ENCODE peak calls at places on chromosomes 5 and 9, in five cellular contexts. Z, P, H, D and V are unnamed samples. For H3K4me1, the result is how much of the 10 kb centered on the place peaks cover.

GRCh38 chr5:56003179-56003578 is 8.4 kb upstream of the IL6ST start:
- DNase-seq in Z (no peak), P (peak), D (no peak), H (peak), V (no peak)

GRCh38 chr9:126515001-126515872 is 98.5 kb upstream of the LMX1B start:
- DNase-seq in H (peak), P (no peak), Z (no peak), D (no peak), V (no peak)

GRCh38 chr5:86679949-86680348 is 62.2 kb downstream of the COX7C start:
- DNase-seq in P (no peak), H (no peak), Z (no peak), D (no peak), V (no peak)

GRCh38 chr5:43854697-43855292 is 251.8 kb downstream of the NNT start:
- DNase-seq in D (no peak), H (no peak), P (peak), Z (no peak), V (no peak)

GRCh38 chr5:53170748-53171349 is 61.3 kb upstream of the MOCS2 start:
- DNase-seq in D (peak), Z (no peak), H (no peak), P (peak), V (no peak)

GRCh38 chr9:1353291-1353690 is 303.1 kb downstream of the DMRT2 start:
- DNase-seq in H (no peak), D (no peak), Z (no peak), P (no peak), V (no peak)

GRCh38 chr9:79578891-79579290 is 7.1 kb downstream of the TLE4 start:
- DNase-seq in D (no peak), H (no peak), Z (no peak), P (no peak), V (no peak)

GRCh38 chr9:131503626-131504465 is 1.1 kb downstream of the POMT1 start:
- DNase-seq in P (no peak), D (no peak), Z (peak), H (no peak), V (no peak)

GRCh38 chr5:87243161-87243877 is 24.4 kb upstream of the RASA1 start:
- DNase-seq in D (no peak), H (no peak), P (peak), Z (no peak), V (no peak)

GRCh38 chr9:88988796-88989641 is 2.2 kb upstream of the S1PR3 start:
- DNase-seq in P (peak), H (no peak), Z (no peak), D (no peak), V (no peak)

GRCh38 chr5:59036274-59036961 is 453.5 kb downstream of the RAB3C start:
- DNase-seq in P (peak), D (peak), Z (peak), H (no peak), V (no peak)

GRCh38 chr9:80049096-80049495 is 477.3 kb downstream of the TLE4 start:
- DNase-seq in Z (no peak), H (no peak), P (no peak), D (no peak), V (no peak)

GRCh38 chr9:121842612-121842978 is 191.2 kb downstream of the DAB2IP start:
- DNase-seq in P (no peak), Z (no peak), H (no peak), D (no peak), V (no peak)

GRCh38 chr5:152511531-152512132 is 106.6 kb upstream of the NMUR2 start:
- DNase-seq in D (no peak), P (no peak), Z (no peak), H (no peak), V (no peak)

GRCh38 chr5:28399211-28399610 is 1360.8 kb upstream of the CDH9 start:
- DNase-seq in D (no peak), P (no peak), H (no peak), Z (no peak), V (no peak)

GRCh38 chr5:108367679-108368334 is 14.1 kb downstream of the FBXL17 start:
- DNase-seq in D (no peak), Z (no peak), H (no peak), P (no peak), V (no peak)

GRCh38 chr9:12889402-12890106 is 114.7 kb downstream of the LURAP1L start:
- DNase-seq in H (no peak), Z (no peak), P (peak), D (no peak), V (no peak)

GRCh38 chr5:126777257-126777973 is 479 bp downstream of the LMNB1 start:
- DNase-seq in H (peak), D (peak), P (peak), Z (peak), V (peak)

GRCh38 chr5:135112008-135112670 is 78.1 kb upstream of the PITX1 start:
- DNase-seq in H (peak), P (no peak), Z (no peak), D (no peak), V (no peak)

GRCh38 chr9:130041648-130042405 is 1.2 kb downstream of the FNBP1 start:
- DNase-seq in P (peak), D (peak), H (no peak), Z (no peak), V (no peak)

GRCh38 chr5:38673671-38674071 is 117.2 kb upstream of the LIFR start:
- DNase-seq in P (no peak), Z (no peak), H (no peak), D (no peak), V (no peak)
- TF ChIP-seq CTCF in P (peak), Z (no peak), H (no peak), D (no peak), V (no peak)

GRCh38 chr9:133708123-133708769 is 29.9 kb downstream of the SARDH start:
- DNase-seq in D (peak), H (no peak), P (no peak), Z (no peak), V (peak)

GRCh38 chr9:133707761-133708122 is 30.4 kb downstream of the SARDH start:
- DNase-seq in Z (no peak), H (no peak), D (peak), P (no peak), V (no peak)

GRCh38 chr9:133707065-133707760 is 30.9 kb downstream of the SARDH start:
- DNase-seq in D (peak), Z (no peak), P (peak), H (no peak), V (peak)

GRCh38 chr9:133709716-133710571 is 28.2 kb downstream of the SARDH start:
- DNase-seq in Z (no peak), P (no peak), D (peak), H (no peak), V (no peak)

DNA sequence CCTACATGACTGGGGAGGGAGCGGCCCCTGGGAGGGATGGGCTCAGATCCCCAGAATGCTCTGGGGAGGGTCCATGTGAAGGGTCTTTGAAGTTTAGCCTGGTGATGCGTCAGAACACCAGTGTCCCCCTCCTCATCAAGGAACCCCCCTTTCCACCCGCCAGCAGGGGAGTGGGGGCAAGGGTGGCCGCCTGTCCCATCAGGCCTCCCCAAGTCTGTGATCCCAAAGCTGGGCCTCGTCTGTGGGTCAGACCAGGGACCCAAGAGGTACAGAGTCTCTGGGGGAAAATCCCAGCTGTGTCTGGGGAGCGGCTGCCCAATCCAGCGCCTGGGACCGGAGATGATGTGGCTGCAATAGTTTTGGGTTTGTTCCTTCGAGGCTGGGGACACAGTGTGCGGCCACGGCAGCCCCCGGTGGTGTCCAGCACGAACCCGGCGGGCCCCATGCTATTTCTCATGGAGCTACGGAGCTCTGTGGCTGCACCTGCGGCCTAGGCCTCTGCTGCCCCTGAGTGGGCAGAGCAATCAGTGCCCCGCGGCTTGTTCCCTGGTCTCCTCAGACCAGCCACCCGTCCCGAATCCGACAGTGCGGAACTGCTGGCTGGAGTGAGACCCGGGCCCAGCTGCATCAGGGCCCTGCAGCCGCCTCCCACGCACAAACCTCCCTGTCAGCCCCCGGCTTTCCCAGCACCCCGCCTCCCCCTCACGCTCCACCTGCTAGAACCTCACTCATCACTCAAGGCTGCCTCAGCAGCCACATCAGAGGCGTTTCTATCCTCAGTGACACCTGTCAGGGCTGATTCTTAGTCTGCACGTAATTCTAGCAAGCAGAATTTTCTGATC is 29.2 kb downstream of the SARDH start:
- DNase-seq in H (no peak), D (peak), P (no peak), Z (peak), V (peak)
- H3K4me1 ChIP-seq in H (under half), D (under half), P (under half), Z (under half), V (under half)

GRCh38 chr9:136978073-136978864 is 965 bp downstream of the PTGDS start:
- DNase-seq in H (peak), Z (peak), P (peak), D (peak), V (peak)
- H3K27ac ChIP-seq in H (peak), Z (no peak), P (no peak), D (no peak), V (peak)

GRCh38 chr9:124060844-124061605 is 49.5 kb downstream of the LHX2 start:
- DNase-seq in D (no peak), Z (no peak), P (no peak), H (no peak), V (no peak)

GRCh38 chr9:124066783-124067563 is 55.4 kb downstream of the LHX2 start:
- DNase-seq in Z (no peak), H (no peak), D (no peak), P (no peak), V (no peak)

GRCh38 chr9:124062172-124062571 is 50.6 kb downstream of the LHX2 start:
- DNase-seq in D (no peak), P (no peak), Z (no peak), H (no peak), V (no peak)
- TF ChIP-seq CTCF in D (no peak), P (peak), Z (no peak), H (no peak), V (no peak)

DNA sequence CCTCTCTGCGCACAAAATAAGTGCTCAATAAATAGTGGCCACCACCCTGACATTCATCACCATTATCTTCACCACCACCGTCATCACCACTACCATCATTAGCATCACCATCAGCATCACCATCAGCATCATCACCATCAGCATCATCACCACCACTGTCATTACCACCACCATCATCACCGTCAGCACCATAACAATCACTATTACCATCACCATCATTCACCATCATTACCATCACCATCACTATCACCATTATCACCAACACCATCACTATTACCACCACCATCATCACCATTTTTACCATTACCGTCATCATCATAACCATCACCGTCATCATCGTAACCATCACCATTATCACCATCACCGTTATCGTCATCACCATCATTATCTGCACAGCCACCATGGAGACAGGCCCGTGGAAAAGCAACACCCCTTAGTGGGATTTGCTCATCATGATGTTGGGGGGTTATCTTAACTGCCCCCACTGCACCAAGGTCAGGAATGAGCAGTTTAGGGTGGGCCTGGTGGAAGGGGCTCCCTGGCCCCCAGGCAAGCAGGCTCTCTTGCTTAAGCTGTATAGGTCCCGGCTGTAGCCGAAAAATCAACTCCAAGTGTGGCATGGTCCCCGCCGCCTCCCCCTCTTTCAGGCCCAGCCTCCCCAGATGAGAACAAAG is 18.1 kb downstream of the AKNA start:
- DNase-seq in P (no peak), D (no peak), Z (no peak), H (no peak), V (no peak)
- H3K4me1 ChIP-seq in P (under half), D (under half), Z (half or more), H (half or more), V (under half)

GRCh38 chr9:20357207-20357503 is 265.1 kb downstream of the MLLT3 start:
- DNase-seq in H (no peak), Z (no peak), P (no peak), D (no peak), V (no peak)

GRCh38 chr9:20353931-20354652 is 268.2 kb downstream of the MLLT3 start:
- DNase-seq in P (no peak), Z (no peak), D (no peak), H (no peak), V (no peak)

GRCh38 chr9:20358201-20358600 is 264.1 kb downstream of the MLLT3 start:
- DNase-seq in D (no peak), H (no peak), Z (no peak), P (peak), V (no peak)

GRCh38 chr9:20355022-20355421 is 267.3 kb downstream of the MLLT3 start:
- DNase-seq in D (no peak), P (peak), H (no peak), Z (no peak), V (no peak)

DNA sequence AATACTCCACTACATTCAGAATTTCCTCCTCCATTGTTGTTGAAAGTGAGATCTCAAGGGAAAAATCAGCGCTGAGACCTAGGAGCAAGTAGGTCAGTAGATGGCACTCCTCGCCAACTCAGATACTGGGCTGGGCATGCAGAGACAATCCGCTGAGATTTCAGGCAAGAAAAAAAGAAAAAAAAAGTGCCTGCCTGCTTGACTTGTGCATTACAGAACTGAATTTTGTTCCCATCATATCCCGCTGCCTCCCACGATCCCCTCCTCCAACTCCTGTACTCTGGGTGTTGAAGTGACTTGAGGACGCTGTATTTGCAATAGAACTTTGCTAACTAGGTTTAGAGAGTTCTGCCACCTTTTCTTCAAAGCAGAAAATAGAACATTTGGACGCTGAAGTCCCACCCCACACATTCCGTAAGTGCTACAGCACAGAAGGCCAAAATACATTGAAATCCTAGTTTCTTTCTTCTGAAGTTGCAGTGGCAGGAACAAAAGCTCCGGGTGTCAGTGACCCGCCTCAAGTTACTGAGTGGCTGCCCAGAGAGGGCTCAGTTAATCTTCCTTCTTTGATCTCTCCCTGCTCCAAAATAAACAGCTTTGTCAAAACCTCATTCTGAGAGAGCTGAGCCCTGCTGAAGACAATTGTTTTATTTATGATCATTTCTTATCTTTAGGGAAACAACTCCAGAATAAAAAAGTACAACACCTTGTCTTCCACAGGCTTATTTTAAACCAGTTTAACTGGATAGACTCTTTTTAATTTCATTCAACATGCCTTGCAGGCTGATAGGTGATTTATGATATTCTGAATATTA is 265.7 kb downstream of the MLLT3 start:
- DNase-seq in P (peak), Z (peak), H (peak), D (peak), V (peak)
- H3K27ac ChIP-seq in P (peak), Z (no peak), H (no peak), D (no peak), V (peak)

GRCh38 chr5:178461426-178461730 is 128.8 kb downstream of the COL23A1 start:
- DNase-seq in D (no peak), Z (no peak), P (no peak), H (no peak), V (no peak)
- TF ChIP-seq CTCF in D (no peak), Z (no peak), P (no peak), H (no peak), V (peak)